ENCODE peak calls at places on chromosomes 11 and 22, in eight cellular contexts. W is right lobe of liver; F is CD8-positive, alpha-beta T cell; S is uterus; G is tibial nerve; X is neural progenitor cell; I is left ventricle myocardium inferior; D is lung. H is an unnamed sample. For H3K9me3, the result is how much of the 10 kb centered on the place peaks cover.

GRCh38 chr11:125343732-125344131 is 152.3 kb downstream of the FEZ1 start:
- DNase-seq in W (no peak), F (no peak), S (peak), G (no peak), X (no peak), I (no peak), D (no peak), H (no peak)

GRCh38 chr22:41521166-41521565 is 23.1 kb downstream of the POLR3H start:
- DNase-seq in W (no peak), F (no peak), S (no peak), G (no peak), X (no peak), I (no peak), D (no peak), H (no peak)

GRCh38 chr11:36273110-36273509 is 16.1 kb downstream of the COMMD9 start:
- DNase-seq in W (no peak), F (no peak), S (no peak), G (no peak), X (peak), I (no peak), D (no peak), H (no peak)

GRCh38 chr11:102347526-102348331 is 715 bp downstream of the BIRC2 start:
- DNase-seq in W (no peak), F (no peak), S (no peak), G (peak), X (peak), I (no peak), D (peak), H (peak)

GRCh38 chr11:101915811-101916291 is 471 bp downstream of the ANGPTL5 start:
- DNase-seq in W (no peak), F (no peak), S (no peak), G (peak), X (peak), I (no peak), D (no peak), H (no peak)

GRCh38 chr22:33726294-33726711 is 194.0 kb downstream of the LARGE1 start:
- DNase-seq in W (no peak), F (no peak), S (no peak), G (no peak), X (no peak), I (no peak), D (no peak), H (peak)

GRCh38 chr11:46237248-46238077 is 40.0 kb upstream of the CREB3L1 start:
- DNase-seq in W (peak), F (no peak), S (peak), G (peak), X (peak), I (peak), D (peak), H (peak)

GRCh38 chr11:37908224-37908558 is 1310.2 kb upstream of the RAG2 start:
- DNase-seq in W (no peak), F (no peak), S (no peak), G (no peak), X (no peak), I (no peak), D (no peak), H (peak)

GRCh38 chr11:117562111-117562510 is 234.5 kb downstream of the CEP164 start:
- DNase-seq in W (no peak), F (no peak), S (no peak), G (no peak), X (no peak), I (no peak), D (no peak), H (no peak)

GRCh38 chr11:92759571-92760214 is 209.8 kb upstream of the MTNR1B start:
- DNase-seq in W (no peak), F (no peak), S (no peak), G (no peak), X (no peak), I (no peak), D (no peak), H (no peak)

GRCh38 chr11:64071849-64072248 is 36.1 kb downstream of the FLRT1 start:
- DNase-seq in W (no peak), F (no peak), S (no peak), G (no peak), X (no peak), I (no peak), D (no peak), H (no peak)

GRCh38 chr11:14184548-14184947 is 174.4 kb downstream of the RRAS2 start:
- DNase-seq in W (no peak), F (no peak), S (no peak), G (no peak), X (no peak), I (no peak), D (no peak), H (no peak)

GRCh38 chr11:126336646-126337045 is 18.8 kb upstream of the ST3GAL4 start:
- DNase-seq in W (no peak), F (no peak), S (no peak), G (no peak), X (no peak), I (no peak), D (no peak), H (no peak)

GRCh38 chr11:47327025-47327424 is 25.5 kb downstream of the MYBPC3 start:
- DNase-seq in W (no peak), F (no peak), S (no peak), G (no peak), X (no peak), I (no peak), D (no peak), H (no peak)

GRCh38 chr11:72573380-72573949 is 100.8 kb downstream of the PDE2A start:
- DNase-seq in W (peak), F (no peak), S (no peak), G (no peak), X (peak), I (no peak), D (no peak), H (peak)

GRCh38 chr11:128476729-128477128 is 110.6 kb downstream of the ETS1 start:
- DNase-seq in W (no peak), F (peak), S (no peak), G (no peak), X (no peak), I (no peak), D (peak), H (no peak)

GRCh38 chr11:62505112-62505783 is 41.4 kb downstream of the AHNAK start:
- DNase-seq in W (no peak), F (no peak), S (peak), G (no peak), X (peak), I (peak), D (no peak), H (peak)

GRCh38 chr11:19849107-19849789 is 136.6 kb downstream of the NAV2 start:
- DNase-seq in W (no peak), F (no peak), S (no peak), G (no peak), X (no peak), I (peak), D (no peak), H (no peak)

GRCh38 chr22:49349181-49349835 is 478.4 kb downstream of the BRD1 start:
- DNase-seq in W (no peak), F (no peak), S (no peak), G (no peak), X (no peak), I (no peak), D (no peak), H (no peak)

GRCh38 chr11:75428301-75428724 is 4.7 kb downstream of the KLHL35 start:
- DNase-seq in W (peak), F (peak), S (peak), G (peak), X (peak), I (peak), D (peak), H (peak)

GRCh38 chr11:32830796-32831195 is 1.1 kb downstream of the PRRG4 start:
- DNase-seq in W (no peak), F (no peak), S (no peak), G (no peak), X (no peak), I (no peak), D (no peak), H (no peak)

GRCh38 chr11:86799680-86800075 is 664 bp upstream of the PRSS23 start:
- DNase-seq in W (no peak), F (no peak), S (peak), G (no peak), X (peak), I (no peak), D (no peak), H (no peak)

GRCh38 chr11:129375731-129376657 is at the start of gene BARX2:
- DNase-seq in W (peak), F (no peak), S (no peak), G (no peak), X (peak), I (peak), D (peak), H (peak)

GRCh38 chr11:85318573-85318972 is 308.6 kb downstream of the DLG2 start:
- DNase-seq in W (no peak), F (no peak), S (no peak), G (no peak), X (no peak), I (no peak), D (no peak), H (no peak)

GRCh38 chr22:43118953-43119458 is 8.5 kb downstream of the BIK start:
- DNase-seq in W (no peak), F (no peak), S (no peak), G (no peak), X (no peak), I (no peak), D (no peak), H (peak)

GRCh38 chr22:44664149-44664548 is 37.9 kb upstream of the PRR5 start:
- DNase-seq in W (peak), F (no peak), S (peak), G (no peak), X (no peak), I (peak), D (peak), H (no peak)

GRCh38 chr11:35484435-35484834 is 41.0 kb downstream of the PAMR1 start:
- DNase-seq in W (no peak), F (no peak), S (no peak), G (no peak), X (no peak), I (no peak), D (no peak), H (no peak)

GRCh38 chr22:31585161-31585859 is 76.7 kb downstream of the PISD start:
- DNase-seq in W (no peak), F (no peak), S (no peak), G (no peak), X (no peak), I (no peak), D (no peak), H (no peak)

GRCh38 chr11:131600591-131600990 is 230.2 kb downstream of the NTM start:
- DNase-seq in W (no peak), F (no peak), S (no peak), G (no peak), X (no peak), I (no peak), D (no peak), H (no peak)

GRCh38 chr11:127017482-127017881 is 16.9 kb upstream of the KIRREL3 start:
- DNase-seq in W (no peak), F (no peak), S (no peak), G (no peak), X (peak), I (no peak), D (no peak), H (peak)

GRCh38 chr11:2663915-2664314 is 35.9 kb downstream of the KCNQ1OT1 start:
- DNase-seq in W (no peak), F (no peak), S (no peak), G (no peak), X (no peak), I (no peak), D (no peak), H (no peak)

GRCh38 chr11:2661173-2662023 is 38.4 kb downstream of the KCNQ1OT1 start:
- DNase-seq in W (no peak), F (no peak), S (no peak), G (no peak), X (no peak), I (no peak), D (no peak), H (no peak)

GRCh38 chr11:2662024-2662312 is 37.8 kb downstream of the KCNQ1OT1 start:
- DNase-seq in W (no peak), F (no peak), S (no peak), G (no peak), X (no peak), I (no peak), D (no peak), H (no peak)

GRCh38 chr11:2663506-2663905 is 36.3 kb downstream of the KCNQ1OT1 start:
- DNase-seq in W (no peak), F (no peak), S (no peak), G (no peak), X (no peak), I (no peak), D (no peak), H (no peak)

DNA sequence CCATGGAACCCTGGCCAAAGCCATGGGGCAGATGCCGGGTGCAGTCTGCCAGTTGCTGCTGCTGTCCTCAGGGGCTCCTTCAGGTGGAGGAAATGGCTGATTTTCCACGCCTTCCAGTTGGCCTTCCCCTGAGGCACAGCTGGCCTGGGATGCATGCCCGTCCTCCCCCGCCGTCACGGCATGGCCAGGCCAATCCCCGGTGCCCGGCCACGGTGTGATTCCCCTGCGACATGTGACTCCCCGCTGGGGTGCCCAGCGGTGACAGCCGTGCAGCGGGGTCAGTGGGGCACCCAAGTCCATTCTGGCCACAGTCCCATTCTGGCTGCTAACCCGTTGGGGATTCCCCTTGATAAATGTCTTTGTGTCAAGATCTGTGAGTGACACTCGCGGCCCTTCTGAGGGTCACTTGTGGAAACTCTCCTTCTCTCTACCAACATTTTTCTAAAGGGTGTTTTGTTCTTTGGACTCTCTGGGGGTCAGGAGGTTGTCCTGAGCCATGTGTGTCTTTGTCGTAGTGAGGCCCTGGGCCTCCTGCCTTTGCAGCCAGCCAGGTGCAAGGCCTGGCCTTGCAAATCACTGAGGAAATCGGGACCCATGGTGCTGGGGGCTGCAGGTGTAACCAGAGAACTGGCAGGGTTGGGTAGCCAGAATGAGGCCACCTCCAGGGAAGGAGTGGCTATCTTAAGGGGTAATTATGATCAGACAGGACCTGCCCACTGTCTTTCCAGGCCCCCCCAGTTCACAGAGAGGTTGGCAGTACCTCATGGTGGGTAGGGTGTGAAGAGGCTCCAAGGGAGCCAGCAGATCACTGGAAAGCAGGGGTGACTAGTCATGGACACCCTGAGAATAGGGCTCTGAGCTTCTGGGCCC is 37.1 kb downstream of the KCNQ1OT1 start:
- DNase-seq in W (no peak), F (no peak), S (no peak), G (no peak), X (no peak), I (no peak), D (no peak), H (no peak)
- H3K9me3 ChIP-seq in W (under half), F (under half), S (under half), G (half or more), X (under half), I (half or more), D (under half), H (under half)

GRCh38 chr11:31828217-31828616 is 17.1 kb upstream of the PAX6 start:
- DNase-seq in W (no peak), F (no peak), S (no peak), G (no peak), X (no peak), I (no peak), D (no peak), H (no peak)

GRCh38 chr11:31825453-31826391 is 14.6 kb upstream of the PAX6 start:
- DNase-seq in W (no peak), F (no peak), S (no peak), G (no peak), X (peak), I (no peak), D (no peak), H (no peak)

GRCh38 chr11:31824791-31825452 is 13.8 kb upstream of the PAX6 start:
- DNase-seq in W (no peak), F (no peak), S (no peak), G (no peak), X (peak), I (no peak), D (no peak), H (no peak)

GRCh38 chr11:31826530-31827438 is 15.7 kb upstream of the PAX6 start:
- DNase-seq in W (no peak), F (no peak), S (no peak), G (no peak), X (peak), I (no peak), D (no peak), H (no peak)

DNA sequence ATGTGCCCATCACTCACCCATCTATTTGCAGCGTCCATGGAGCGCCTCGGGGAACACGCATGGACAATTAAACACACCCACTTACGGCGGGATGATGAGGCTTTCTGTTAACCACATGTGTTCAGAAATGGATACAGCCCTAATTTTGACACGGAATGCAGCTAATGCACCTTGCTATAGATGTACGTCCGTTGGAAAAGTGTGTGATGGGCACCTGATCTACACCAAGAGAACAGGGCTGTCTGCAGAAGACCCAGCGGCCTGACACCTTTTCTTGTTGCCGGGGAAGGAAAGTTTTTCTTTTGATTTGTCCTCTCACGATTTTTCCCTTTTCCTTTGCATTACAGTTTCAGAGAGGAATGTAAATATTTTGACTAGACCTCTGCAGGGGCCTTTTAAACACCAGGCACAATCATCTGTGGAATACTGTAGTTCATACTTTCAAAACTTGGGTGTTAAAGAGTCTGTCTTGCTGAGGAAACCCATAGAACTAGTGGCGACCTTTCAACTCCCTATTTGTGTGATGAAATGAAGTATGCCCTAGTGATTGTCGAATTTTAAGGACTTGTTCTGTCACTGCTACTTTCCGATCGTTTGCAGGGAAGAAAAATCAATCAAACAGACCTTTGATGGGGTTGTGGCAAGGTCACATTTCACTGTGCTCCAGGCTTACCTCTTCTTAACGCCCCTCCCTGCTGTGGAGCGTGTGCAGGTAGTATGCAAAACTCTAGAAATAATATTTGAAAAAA is 16.5 kb upstream of the PAX6 start:
- DNase-seq in W (no peak), F (no peak), S (no peak), G (no peak), X (peak), I (no peak), D (no peak), H (no peak)
- TF ChIP-seq CTCF in W (no peak), F (no peak), S (no peak), G (no peak), X (no peak), I (no peak), D (no peak), H (no peak)

GRCh38 chr22:38751066-38751421 is 4.8 kb downstream of the SUN2 start:
- DNase-seq in W (no peak), F (no peak), S (no peak), G (no peak), X (no peak), I (no peak), D (no peak), H (no peak)
- H3K4me3 ChIP-seq in W (no peak), F (peak), S (no peak), G (no peak), X (no peak), I (no peak), D (no peak), H (no peak)

GRCh38 chr22:11626422-11626773 is 3901.6 kb upstream of the OR11H1 start:
- DNase-seq in W (no peak), F (no peak), S (no peak), G (no peak), X (no peak), I (no peak), D (no peak), H (no peak)
- H3K9me3 ChIP-seq in W (under half), F (under half), S (under half), G (half or more), X (half or more), I (half or more), D (under half), H (under half)

GRCh38 chr22:37726240-37726887 is 29.5 kb downstream of the TRIOBP start:
- DNase-seq in W (no peak), F (no peak), S (no peak), G (no peak), X (no peak), I (no peak), D (no peak), H (no peak)
- TF ChIP-seq CTCF in W (peak), F (no peak), S (no peak), G (no peak), X (no peak), I (peak), D (no peak), H (peak)

H was measured in cardiac muscle cell.